ENCODE peak calls at places on chromosomes 12 and 14, in five cellular contexts. X is uterus, O is PC-3, G is fibroblast of lung, H is lung. P is an unnamed sample.

GRCh38 chr12:57610553-57611115 is 601 bp upstream of the ARHGEF25 start:
- DNase-seq in G (peak; percentile 31), X (peak; percentile 78), H (no peak), O (no peak), P (no peak)

GRCh38 chr14:77557391-77557790 is 58.8 kb upstream of the ISM2 start:
- DNase-seq in H (no peak), G (no peak), O (no peak), X (no peak), P (no peak)

GRCh38 chr12:26564391-26564790 is 268.6 kb downstream of the ITPR2 start:
- DNase-seq in H (no peak), O (no peak), G (peak; percentile 51), X (no peak), P (no peak)

GRCh38 chr12:64030155-64030554 is 185.7 kb downstream of the SRGAP1 start:
- DNase-seq in O (no peak), H (no peak), X (no peak), G (peak; percentile 39), P (no peak)

GRCh38 chr14:63692309-63693020 is 35.4 kb downstream of the SGPP1 start:
- DNase-seq in X (no peak), O (no peak), G (no peak), H (no peak), P (no peak)

GRCh38 chr12:106251636-106252035 is 3.8 kb upstream of the CKAP4 start:
- DNase-seq in G (no peak), X (peak; percentile 51), O (peak; percentile 4), H (no peak), P (no peak)

GRCh38 chr14:104603623-104604401 is 760 bp downstream of the TMEM179 start:
- DNase-seq in O (no peak), H (no peak), G (no peak), X (no peak), P (no peak)

GRCh38 chr12:26555139-26555538 is 277.9 kb downstream of the ITPR2 start:
- DNase-seq in O (peak; percentile 9), H (no peak), X (no peak), G (no peak), P (peak; percentile 33)

GRCh38 chr14:94636744-94637412 is 24.7 kb downstream of the SERPINA3 start:
- DNase-seq in O (no peak), X (no peak), H (no peak), G (no peak), P (no peak)

GRCh38 chr12:123167329-123167728 is 16.4 kb upstream of the PITPNM2 start:
- DNase-seq in H (no peak), O (no peak), G (no peak), X (no peak), P (no peak)

GRCh38 chr12:11822071-11822818 is 172.8 kb downstream of the ETV6 start:
- DNase-seq in O (no peak), G (peak; percentile 25), H (no peak), X (no peak), P (peak; percentile 20)

GRCh38 chr12:20463920-20464524 is 95.7 kb downstream of the PDE3A start:
- DNase-seq in G (peak; percentile 47), O (peak; percentile 41), X (no peak), H (no peak), P (no peak)

GRCh38 chr12:98754095-98754494 is 109.0 kb downstream of the APAF1 start:
- DNase-seq in X (no peak), H (no peak), G (no peak), O (peak; percentile 94), P (peak; percentile 33)

GRCh38 chr12:32535260-32535999 is 136.1 kb downstream of the FGD4 start:
- DNase-seq in H (peak; percentile 81), G (peak; percentile 83), O (peak; percentile 48), X (peak; percentile 47), P (peak; percentile 83)

GRCh38 chr12:24554612-24555300 is 394.1 kb downstream of the BCAT1 start:
- DNase-seq in H (no peak), O (no peak), G (no peak), X (no peak), P (peak; percentile 10)

GRCh38 chr12:66885115-66885875 is 206.4 kb upstream of the GRIP1 start:
- DNase-seq in H (no peak), G (no peak), O (no peak), X (no peak), P (no peak)

GRCh38 chr12:62785941-62786559 is 148.9 kb downstream of the PPM1H start:
- DNase-seq in G (peak; percentile 70), O (peak; percentile 98), H (peak; percentile 68), X (peak; percentile 72), P (peak; percentile 96)

GRCh38 chr14:88993946-88994345 is 169.5 kb downstream of the TTC8 start:
- DNase-seq in O (peak; percentile 89), H (no peak), X (no peak), G (no peak), P (peak; percentile 24)

GRCh38 chr12:30296486-30296885 is 399.2 kb downstream of the IPO8 start:
- DNase-seq in G (no peak), X (no peak), O (no peak), H (no peak), P (no peak)

GRCh38 chr12:68271346-68271745 is 17.9 kb upstream of the IL22 start:
- DNase-seq in O (no peak), X (no peak), H (no peak), G (peak; percentile 98), P (no peak)

GRCh38 chr12:123905319-123905925 is 67.2 kb downstream of the CCDC92 start:
- DNase-seq in H (peak; percentile 76), G (peak; percentile 86), O (peak; percentile 90), X (peak; percentile 68), P (peak; percentile 47)

GRCh38 chr12:22254450-22254849 is 80.1 kb downstream of the ST8SIA1 start:
- DNase-seq in X (no peak), O (no peak), G (no peak), H (no peak), P (no peak)

DNA sequence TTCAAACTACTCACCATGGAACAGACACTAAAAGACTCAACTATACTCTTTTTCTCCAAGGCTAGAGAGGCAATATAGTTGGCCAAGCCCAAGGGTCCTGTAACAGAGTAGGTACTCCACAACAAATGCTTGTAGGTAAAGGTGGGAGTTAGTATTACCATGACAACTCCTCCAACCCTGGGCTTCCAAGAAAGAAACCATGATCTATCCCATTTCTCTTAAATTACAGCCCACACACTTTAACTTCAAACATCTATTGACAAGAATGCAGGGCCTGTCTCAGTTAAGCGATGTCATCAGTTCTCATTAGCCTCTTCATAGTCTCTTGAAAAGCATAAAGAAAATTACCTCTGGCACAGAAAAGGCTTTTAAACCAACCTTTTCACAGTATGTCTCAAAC is 25.0 kb downstream of the ERH start:
- DNase-seq in O (no peak), X (no peak), H (no peak), G (no peak), P (no peak)
- H3K36me3 ChIP-seq in O (peaks cover 23% of the 10 kb centered on the region), X (no peaks in the 10 kb centered on the region), H (peaks cover 11% of the 10 kb centered on the region), G (peaks cover 2% of the 10 kb centered on the region), P (peaks cover 26% of the 10 kb centered on the region)

GRCh38 chr14:64779472-64779871 is 75.2 kb downstream of the PLEKHG3 start:
- DNase-seq in H (no peak), X (no peak), G (no peak), O (no peak), P (no peak)

GRCh38 chr14:64774272-64774671 is 70.0 kb downstream of the PLEKHG3 start:
- DNase-seq in X (no peak), G (no peak), O (no peak), H (no peak), P (no peak)

GRCh38 chr14:64777461-64777860 is 73.2 kb downstream of the PLEKHG3 start:
- DNase-seq in G (no peak), X (no peak), H (no peak), O (no peak), P (no peak)

GRCh38 chr14:64775081-64775777 is 71.0 kb downstream of the PLEKHG3 start:
- DNase-seq in X (no peak), G (no peak), H (no peak), O (no peak), P (no peak)

DNA sequence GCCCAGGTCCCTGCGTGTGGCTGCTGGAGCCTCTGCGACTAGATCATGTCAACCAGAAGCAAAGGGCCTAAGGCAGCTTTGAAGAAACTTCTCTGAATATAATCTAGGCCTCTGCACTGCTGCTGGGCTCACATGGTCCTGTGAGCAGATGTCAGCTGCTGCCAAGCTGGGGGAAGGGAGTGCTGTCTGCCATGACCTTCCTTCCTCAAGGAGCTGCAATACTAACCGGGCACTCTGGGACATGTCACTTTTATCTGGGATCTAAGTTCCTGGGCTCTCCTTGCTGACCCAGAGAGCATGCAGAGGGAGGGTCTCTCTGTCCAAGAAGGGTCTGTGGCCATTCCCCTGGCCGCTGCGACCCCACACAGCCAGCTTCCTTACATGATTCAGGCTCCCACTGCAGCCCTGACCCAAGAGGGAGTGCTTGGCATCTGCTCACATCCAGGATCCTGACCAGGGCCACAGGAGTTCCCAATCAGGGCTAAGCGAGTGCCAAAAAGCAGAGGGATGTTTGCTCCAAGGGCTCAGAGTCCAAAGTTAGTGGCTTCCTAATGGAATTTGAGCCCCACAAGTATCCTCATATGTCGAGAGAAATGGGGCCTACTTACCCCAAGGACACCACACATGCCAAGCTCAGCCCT is 74.0 kb downstream of the PLEKHG3 start:
- DNase-seq in G (no peak), X (no peak), H (no peak), O (no peak), P (no peak)
- H3K4me3 ChIP-seq in G (no peak overlapping the region), X (no peak overlapping the region), H (no peak overlapping the region), O (no peak overlapping the region), P (no peak overlapping the region)

GRCh38 chr12:44193281-44193680 is 357.4 kb downstream of the TMEM117 start:
- DNase-seq in H (no peak), O (no peak), G (no peak), X (no peak), P (no peak)
- H3K27me3 ChIP-seq in H (no peaks in the 10 kb centered on the region), O (no peaks in the 10 kb centered on the region), G (no peaks in the 10 kb centered on the region), X (no peaks in the 10 kb centered on the region), P (no peaks in the 10 kb centered on the region)

GRCh38 chr14:102878174-102878969 is 44.1 kb upstream of the AMN start:
- DNase-seq in G (no peak), X (no peak), H (no peak), O (no peak), P (no peak)

GRCh38 chr14:102882233-102882906 is 40.1 kb upstream of the AMN start:
- DNase-seq in G (no peak), X (no peak), O (no peak), H (no peak), P (no peak)

GRCh38 chr14:102885686-102886447 is 36.6 kb upstream of the AMN start:
- DNase-seq in G (no peak), X (no peak), O (no peak), H (no peak), P (no peak)

GRCh38 chr14:102878970-102879460 is 43.4 kb upstream of the AMN start:
- DNase-seq in X (no peak), H (peak; percentile 37), O (no peak), G (no peak), P (no peak)

DNA sequence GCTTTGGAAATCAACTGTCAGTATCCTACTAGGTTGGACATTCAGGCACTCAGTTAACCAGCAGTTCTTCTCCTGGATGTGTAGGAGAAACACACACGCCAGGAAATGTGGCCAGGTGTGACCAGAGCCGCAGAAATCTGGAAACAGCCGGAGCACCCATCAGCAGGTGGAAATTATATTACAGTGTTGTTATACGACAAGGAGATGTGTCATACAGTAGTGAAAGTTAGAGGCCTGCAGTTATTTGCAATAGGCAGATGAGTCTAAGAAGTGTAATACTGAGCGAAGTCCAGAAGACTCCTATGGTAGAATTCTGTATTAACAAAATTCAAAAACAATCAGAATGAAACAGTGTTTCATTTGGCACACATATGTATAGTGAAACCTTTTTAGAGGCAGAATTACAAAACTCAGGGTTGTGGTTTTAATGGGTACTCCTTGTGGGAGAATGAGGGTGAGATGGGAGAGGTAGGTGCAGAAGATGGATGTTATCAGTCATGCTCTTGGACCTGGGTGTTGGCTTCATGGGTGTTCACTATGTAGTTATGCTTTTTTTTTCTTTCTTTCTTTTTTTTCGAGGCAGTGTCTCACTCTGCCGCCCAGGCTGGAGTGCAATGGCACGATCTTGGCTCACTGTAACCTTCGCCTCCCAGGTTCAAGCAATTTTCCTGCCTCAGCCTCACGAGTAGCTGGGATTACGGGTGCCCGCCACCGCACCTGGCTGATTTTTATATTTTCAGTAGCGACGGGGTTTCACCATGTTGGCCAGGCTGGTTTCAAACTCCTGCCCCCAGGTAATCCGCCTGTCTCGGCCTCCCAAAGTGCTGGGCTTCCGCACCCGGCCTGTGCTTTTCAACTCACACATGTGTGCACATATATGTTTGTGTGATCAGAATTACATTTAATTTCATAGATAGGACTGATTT is 39.2 kb upstream of the AMN start:
- DNase-seq in H (no peak), G (no peak), O (no peak), X (no peak), P (no peak)
- H3K36me3 ChIP-seq in H (peaks cover 17% of the 10 kb centered on the region), G (no peaks in the 10 kb centered on the region), O (peaks cover 3% of the 10 kb centered on the region), X (no peaks in the 10 kb centered on the region), P (peaks cover under 1% of the 10 kb centered on the region)